ENCODE peak calls at places on chromosome 17, in six cellular contexts. T is colonic mucosa, M is body of pancreas, O is neural progenitor cell, G is bronchial epithelial cell, I is heart right ventricle. F is an unnamed sample.

GRCh38 chr17:39150795-39151679 is at the start of gene PLXDC1:
- DNase-seq in M (no peak), O (peak), G (no peak), I (no peak), T (no peak), F (no peak)

GRCh38 chr17:28874750-28875149 is 19.9 kb downstream of the ERAL1 start:
- DNase-seq in M (no peak), T (no peak), O (no peak), I (no peak), G (no peak), F (no peak)

GRCh38 chr17:49903523-49903922 is 55.7 kb upstream of the TAC4 start:
- DNase-seq in O (no peak), T (no peak), G (no peak), I (no peak), M (no peak), F (no peak)

GRCh38 chr17:77365584-77366186 is 224.9 kb downstream of the SEC14L1 start:
- DNase-seq in O (no peak), I (peak), G (peak), M (peak), T (peak), F (peak)

GRCh38 chr17:35809855-35810461 is 674 bp downstream of the TAF15 start:
- DNase-seq in O (no peak), I (no peak), M (no peak), T (no peak), G (peak), F (no peak)

GRCh38 chr17:63178530-63178929 is 212.5 kb downstream of the TANC2 start:
- DNase-seq in M (no peak), O (no peak), G (no peak), T (no peak), I (no peak), F (no peak)

GRCh38 chr17:30344283-30345088 is 10.6 kb upstream of the TMIGD1 start:
- DNase-seq in O (no peak), M (peak), G (peak), I (peak), T (peak), F (peak)

GRCh38 chr17:78644259-78644658 is 67.1 kb upstream of the DNAH17 start:
- DNase-seq in G (no peak), T (no peak), O (no peak), M (no peak), I (no peak), F (peak)

GRCh38 chr17:67700037-67700436 is 17.7 kb upstream of the NOL11 start:
- DNase-seq in G (no peak), O (peak), T (no peak), I (no peak), M (no peak), F (no peak)

GRCh38 chr17:17815062-17815406 is 21.8 kb downstream of the SREBF1 start:
- DNase-seq in G (no peak), T (no peak), I (peak), M (no peak), O (no peak), F (peak)

GRCh38 chr17:76274559-76274956 is 9.4 kb downstream of the UBALD2 start:
- DNase-seq in M (no peak), O (no peak), I (no peak), T (no peak), G (no peak), F (no peak)

GRCh38 chr17:35752945-35753764 is at the start of gene GAS2L2:
- DNase-seq in G (no peak), T (no peak), I (no peak), O (no peak), M (no peak), F (no peak)

GRCh38 chr17:58870747-58871146 is 115.1 kb downstream of the PPM1E start:
- DNase-seq in T (no peak), O (no peak), M (no peak), I (no peak), G (no peak), F (no peak)

DNA sequence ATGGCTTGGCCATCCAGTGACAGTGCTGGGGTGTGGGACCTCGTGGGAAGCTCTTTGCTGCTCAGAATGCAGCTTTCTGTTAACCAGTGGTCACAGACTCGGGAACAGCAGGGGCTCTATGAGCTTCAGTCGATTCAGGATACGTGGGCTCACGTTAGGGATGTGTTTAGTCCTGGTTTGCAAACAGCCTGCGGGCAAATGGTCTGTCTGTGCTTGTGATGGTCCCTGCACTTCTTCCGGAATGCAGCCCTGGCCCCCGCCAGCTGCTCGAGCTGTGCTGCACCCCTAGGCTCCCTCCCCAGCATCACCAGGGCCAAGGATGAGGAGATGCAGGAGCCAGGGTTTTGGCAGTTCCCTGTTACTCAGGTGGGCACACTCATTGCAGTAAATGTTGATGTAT is 172.8 kb upstream of the CHMP6 start:
- DNase-seq in I (no peak), T (no peak), G (no peak), M (no peak), O (no peak), F (no peak)
- TF ChIP-seq CTCF in I (no peak), T (no peak), G (no peak), M (no peak), O (no peak), F (no peak)

GRCh38 chr17:74190154-74190553 is 13.3 kb upstream of the RPL38 start:
- DNase-seq in T (no peak), M (no peak), O (peak), I (no peak), G (peak), F (no peak)
- H3K4me3 ChIP-seq in T (no peak), M (no peak), O (no peak), I (no peak), G (no peak), F (no peak)

DNA sequence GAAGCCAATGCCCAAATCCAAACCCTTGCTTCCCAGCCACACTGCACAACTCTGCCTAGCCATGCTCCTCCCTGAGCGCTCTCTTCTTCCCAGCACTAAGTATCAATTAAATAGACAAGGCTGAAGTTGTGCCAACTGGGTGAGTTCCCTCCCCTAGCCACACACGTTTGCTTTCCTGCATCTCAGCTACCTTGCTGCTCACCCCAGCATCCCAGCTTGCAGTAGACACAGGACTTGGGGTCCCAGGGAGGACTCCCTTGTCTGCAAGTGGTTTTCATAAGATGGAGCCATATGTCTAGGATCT is 4.9 kb downstream of the CCDC182 start:
- DNase-seq in O (no peak), I (no peak), G (no peak), T (no peak), M (no peak), F (no peak)
- TF ChIP-seq CTCF in O (no peak), I (no peak), G (no peak), T (no peak), M (no peak), F (no peak)

GRCh38 chr17:72719206-72719581 is 373.3 kb downstream of the SLC39A11 start:
- DNase-seq in M (no peak), T (no peak), G (no peak), O (no peak), I (no peak), F (no peak)
- H3K4me3 ChIP-seq in M (no peak), T (no peak), G (no peak), O (no peak), I (no peak), F (no peak)